ENCODE peak calls at places on chromosomes 13 and 19, in six cellular contexts. One of them, this sample, is unnamed.

GRCh38 chr19:34232566-34233481 is 21.5 kb upstream of the GARRE1 start:
- DNase-seq in K562: peak
- DNase-seq in GM12878: no peak
- DNase-seq in H1: no peak
- DNase-seq in GM12891: no peak
- DNase-seq in HepG2: peak
- DNase-seq in this sample: no peak

GRCh38 chr13:108615241-108615640 is 14.2 kb upstream of the MYO16 start:
- DNase-seq in K562: no peak
- DNase-seq in GM12878: no peak
- DNase-seq in H1: no peak
- DNase-seq in GM12891: no peak
- DNase-seq in HepG2: no peak
- DNase-seq in this sample: no peak

GRCh38 chr13:26872444-26873173 is 112.0 kb upstream of the GPR12 start:
- DNase-seq in K562: peak
- DNase-seq in GM12878: no peak
- DNase-seq in H1: peak
- DNase-seq in GM12891: no peak
- DNase-seq in HepG2: peak
- DNase-seq in this sample: no peak

GRCh38 chr13:51541037-51541436 is 43.2 kb upstream of the WDFY2 start:
- DNase-seq in K562: no peak
- DNase-seq in GM12878: no peak
- DNase-seq in H1: no peak
- DNase-seq in GM12891: no peak
- DNase-seq in HepG2: peak
- DNase-seq in this sample: no peak

GRCh38 chr19:7811989-7812388 is 18.0 kb upstream of the EVI5L start:
- DNase-seq in K562: no peak
- DNase-seq in GM12878: no peak
- DNase-seq in H1: no peak
- DNase-seq in GM12891: no peak
- DNase-seq in HepG2: no peak
- DNase-seq in this sample: no peak

GRCh38 chr13:111342716-111343115 is 22.3 kb downstream of the TEX29 start:
- DNase-seq in K562: no peak
- DNase-seq in GM12878: no peak
- DNase-seq in H1: no peak
- DNase-seq in GM12891: no peak
- DNase-seq in HepG2: no peak
- DNase-seq in this sample: no peak

GRCh38 chr13:42396501-42396900 is 124.5 kb downstream of the AKAP11 start:
- DNase-seq in K562: no peak
- DNase-seq in GM12878: no peak
- DNase-seq in H1: no peak
- DNase-seq in GM12891: no peak
- DNase-seq in HepG2: no peak
- DNase-seq in this sample: no peak

GRCh38 chr13:60134376-60134775 is 29.4 kb downstream of the DIAPH3 start:
- DNase-seq in K562: no peak
- DNase-seq in GM12878: no peak
- DNase-seq in H1: no peak
- DNase-seq in GM12891: no peak
- DNase-seq in HepG2: no peak
- DNase-seq in this sample: no peak

GRCh38 chr19:48646192-48646911 is 365 bp upstream of the CA11 start:
- DNase-seq in K562: peak
- DNase-seq in GM12878: no peak
- DNase-seq in H1: peak
- DNase-seq in GM12891: peak
- DNase-seq in HepG2: peak
- DNase-seq in this sample: peak

GRCh38 chr19:16325161-16325527 is 518 bp downstream of the KLF2 start:
- DNase-seq in K562: peak
- DNase-seq in GM12878: no peak
- DNase-seq in H1: peak
- DNase-seq in GM12891: no peak
- DNase-seq in HepG2: no peak
- DNase-seq in this sample: no peak

GRCh38 chr13:93727301-93728141 is 500.9 kb downstream of the GPC6 start:
- DNase-seq in K562: no peak
- DNase-seq in GM12878: no peak
- DNase-seq in H1: no peak
- DNase-seq in GM12891: no peak
- DNase-seq in HepG2: peak
- DNase-seq in this sample: no peak

DNA sequence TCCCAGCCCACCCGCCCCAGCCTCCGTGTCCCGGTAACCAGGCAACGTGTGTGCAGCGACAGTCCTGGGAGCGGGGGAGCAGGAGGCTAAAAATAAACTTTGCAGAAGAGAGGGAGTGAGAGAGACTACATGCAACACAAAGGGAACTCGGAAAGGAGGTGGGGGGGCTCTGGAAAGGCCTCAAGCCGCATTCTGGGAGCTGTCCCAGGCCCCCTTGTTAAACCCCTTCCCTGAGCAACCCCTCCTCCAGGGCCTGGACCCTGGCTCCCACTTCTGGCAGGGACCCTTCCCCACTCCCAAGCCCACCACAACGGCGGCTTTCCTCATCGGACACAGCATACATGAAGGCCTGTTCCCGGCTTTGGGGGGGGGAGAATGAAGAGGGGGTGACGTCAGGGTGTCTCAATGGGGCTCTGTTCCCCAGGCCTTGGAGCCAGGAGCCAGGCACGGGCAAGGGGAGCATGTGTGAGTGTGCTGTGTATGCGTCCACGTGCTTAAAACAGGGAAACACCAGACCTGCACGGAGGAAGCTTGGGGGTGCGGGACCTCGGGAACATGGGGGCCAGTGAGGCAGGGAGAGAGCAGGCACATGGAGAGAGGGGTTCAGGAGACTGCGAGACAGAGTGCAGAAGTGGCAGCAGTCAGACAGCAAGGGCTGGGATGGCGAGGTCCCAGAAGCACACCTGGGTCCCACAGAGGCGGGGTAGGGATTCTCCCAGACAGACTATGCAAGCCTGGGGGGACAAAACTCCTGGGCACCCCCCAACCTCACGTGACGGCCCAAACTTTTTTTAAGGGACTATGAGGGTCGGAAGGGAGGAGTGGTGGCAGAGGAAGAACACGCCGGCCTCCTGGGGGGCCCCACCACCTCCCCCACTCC is 2.3 kb downstream of the ERF start:
- DNase-seq in K562: peak
- DNase-seq in GM12878: no peak
- DNase-seq in H1: no peak
- DNase-seq in GM12891: no peak
- DNase-seq in HepG2: no peak
- DNase-seq in this sample: no peak
- TF ChIP-seq POLR2AphosphoS5 in K562: no peak
- TF ChIP-seq POLR2AphosphoS5 in GM12878: no peak
- TF ChIP-seq POLR2AphosphoS5 in H1: no peak
- TF ChIP-seq POLR2AphosphoS5 in GM12891: no peak
- TF ChIP-seq POLR2AphosphoS5 in HepG2: no peak
- TF ChIP-seq POLR2AphosphoS5 in this sample: no peak

GRCh38 chr19:13990085-13990484 is 16.0 kb downstream of the RFX1 start:
- DNase-seq in K562: no peak
- DNase-seq in GM12878: no peak
- DNase-seq in H1: no peak
- DNase-seq in GM12891: no peak
- DNase-seq in HepG2: no peak
- DNase-seq in this sample: no peak
- TF ChIP-seq POLR2A in K562: no peak
- TF ChIP-seq POLR2A in GM12878: no peak
- TF ChIP-seq POLR2A in H1: no peak
- TF ChIP-seq POLR2A in GM12891: no peak
- TF ChIP-seq POLR2A in HepG2: no peak
- TF ChIP-seq POLR2A in this sample: no peak

DNA sequence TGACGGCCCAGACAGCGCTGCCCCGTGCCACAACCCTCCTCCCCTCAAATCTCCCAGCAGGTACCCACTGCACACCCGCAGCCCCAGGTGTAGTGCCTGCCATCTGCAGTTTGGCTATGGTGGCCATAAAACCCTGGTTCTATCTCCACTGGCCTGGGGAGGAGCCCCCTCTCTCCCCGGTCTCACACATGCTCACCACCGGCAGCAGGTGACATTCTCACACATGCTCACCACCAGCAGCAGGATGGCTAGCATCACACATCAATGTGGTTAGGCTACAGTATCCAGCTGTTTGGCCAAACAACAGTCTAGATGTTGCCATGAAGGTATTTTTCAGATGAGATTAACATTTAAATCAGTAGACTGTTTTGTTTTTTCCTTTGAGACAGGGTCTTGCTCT is 31.2 kb downstream of the ELL start:
- DNase-seq in K562: no peak
- DNase-seq in GM12878: no peak
- DNase-seq in H1: no peak
- DNase-seq in GM12891: no peak
- DNase-seq in HepG2: no peak
- DNase-seq in this sample: no peak
- TF ChIP-seq TAF1 in K562: no peak
- TF ChIP-seq TAF1 in GM12878: no peak
- TF ChIP-seq TAF1 in H1: no peak
- TF ChIP-seq TAF1 in GM12891: no peak
- TF ChIP-seq TAF1 in HepG2: no peak
- TF ChIP-seq TAF1 in this sample: no peak

DNA sequence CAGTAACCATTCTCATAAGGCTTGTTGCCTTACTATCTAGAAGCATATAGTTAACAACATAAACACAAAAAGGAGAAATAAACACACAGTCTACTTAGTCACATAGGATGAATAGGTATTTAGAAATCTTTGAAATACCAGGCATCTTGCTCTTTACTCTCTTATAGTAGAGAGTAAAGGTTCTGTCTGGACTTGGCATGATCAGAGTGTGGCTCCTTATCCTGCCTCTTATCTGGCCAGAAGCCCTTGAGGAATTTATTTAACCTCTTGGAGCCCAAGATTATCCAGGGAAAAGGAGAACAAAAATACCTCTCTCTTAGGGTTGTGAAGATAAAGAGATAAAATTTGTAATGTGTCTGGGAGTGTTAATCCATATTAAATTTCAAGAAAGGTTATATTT is 100.2 kb upstream of the MBNL2 start:
- DNase-seq in K562: no peak
- DNase-seq in GM12878: no peak
- DNase-seq in H1: no peak
- DNase-seq in GM12891: no peak
- DNase-seq in HepG2: no peak
- DNase-seq in this sample: no peak
- TF ChIP-seq POLR2AphosphoS5 in K562: no peak
- TF ChIP-seq POLR2AphosphoS5 in GM12878: no peak
- TF ChIP-seq POLR2AphosphoS5 in H1: no peak
- TF ChIP-seq POLR2AphosphoS5 in GM12891: no peak
- TF ChIP-seq POLR2AphosphoS5 in HepG2: no peak
- TF ChIP-seq POLR2AphosphoS5 in this sample: no peak

GRCh38 chr19:58279925-58280316 is 1.2 kb downstream of the ZNF8 start:
- DNase-seq in K562: no peak
- DNase-seq in GM12878: no peak
- DNase-seq in H1: no peak
- DNase-seq in GM12891: no peak
- DNase-seq in HepG2: no peak
- DNase-seq in this sample: no peak

GRCh38 chr19:58277197-58277596 is 1.6 kb upstream of the ZNF8 start:
- DNase-seq in K562: no peak
- DNase-seq in GM12878: no peak
- DNase-seq in H1: no peak
- DNase-seq in GM12891: no peak
- DNase-seq in HepG2: no peak
- DNase-seq in this sample: no peak

GRCh38 chr19:58277748-58278147 is 1.0 kb upstream of the ZNF8 start:
- DNase-seq in K562: no peak
- DNase-seq in GM12878: no peak
- DNase-seq in H1: no peak
- DNase-seq in GM12891: no peak
- DNase-seq in HepG2: no peak
- DNase-seq in this sample: no peak

GRCh38 chr19:58279042-58279924 is 528 bp downstream of the ZNF8 start:
- DNase-seq in K562: peak
- DNase-seq in GM12878: no peak
- DNase-seq in H1: peak
- DNase-seq in GM12891: peak
- DNase-seq in HepG2: peak
- DNase-seq in this sample: peak

GRCh38 chr19:58278156-58279041 is at the start of gene ZNF8:
- DNase-seq in K562: peak
- DNase-seq in GM12878: peak
- DNase-seq in H1: peak
- DNase-seq in GM12891: peak
- DNase-seq in HepG2: peak
- DNase-seq in this sample: peak
- TF ChIP-seq POLR2A in K562: peak
- TF ChIP-seq POLR2A in GM12878: peak
- TF ChIP-seq POLR2A in H1: peak
- TF ChIP-seq POLR2A in GM12891: peak
- TF ChIP-seq POLR2A in HepG2: peak
- TF ChIP-seq POLR2A in this sample: peak

GRCh38 chr19:13425151-13425550 is 81.1 kb downstream of the CACNA1A start:
- DNase-seq in K562: no peak
- DNase-seq in GM12878: no peak
- DNase-seq in H1: no peak
- DNase-seq in GM12891: no peak
- DNase-seq in HepG2: no peak
- DNase-seq in this sample: no peak
- TF ChIP-seq TAF1 in K562: no peak
- TF ChIP-seq TAF1 in GM12878: no peak
- TF ChIP-seq TAF1 in H1: no peak
- TF ChIP-seq TAF1 in GM12891: no peak
- TF ChIP-seq TAF1 in HepG2: no peak
- TF ChIP-seq TAF1 in this sample: no peak

GRCh38 chr13:94798738-94799137 is 86.4 kb upstream of the SOX21 start:
- DNase-seq in K562: no peak
- DNase-seq in GM12878: no peak
- DNase-seq in H1: no peak
- DNase-seq in GM12891: no peak
- DNase-seq in HepG2: no peak
- DNase-seq in this sample: no peak
- TF ChIP-seq POLR2AphosphoS5 in K562: no peak
- TF ChIP-seq POLR2AphosphoS5 in GM12878: no peak
- TF ChIP-seq POLR2AphosphoS5 in H1: no peak
- TF ChIP-seq POLR2AphosphoS5 in GM12891: no peak
- TF ChIP-seq POLR2AphosphoS5 in HepG2: no peak
- TF ChIP-seq POLR2AphosphoS5 in this sample: no peak